ENCODE peak calls at places on chromosomes 11 and 22, in five cellular contexts. B, M, X, K and H are unnamed samples.

GRCh38 chr11:124167852-124168251 is 15.3 kb upstream of the OR10D3 start:
- DNase-seq in B (no peak), M (no peak), X (no peak), K (no peak), H (no peak)

GRCh38 chr11:87451400-87451799 is 413.7 kb downstream of the TMEM135 start:
- DNase-seq in B (no peak), M (no peak), X (peak), K (no peak), H (no peak)

GRCh38 chr11:2924381-2924780 is 4.8 kb downstream of the PHLDA2 start:
- DNase-seq in B (no peak), M (no peak), X (no peak), K (no peak), H (no peak)

GRCh38 chr22:37117092-37117491 is 7.6 kb upstream of the TMPRSS6 start:
- DNase-seq in B (no peak), M (no peak), X (no peak), K (no peak), H (no peak)

GRCh38 chr11:61598383-61598782 is 17.5 kb upstream of the SYT7 start:
- DNase-seq in B (no peak), M (no peak), X (no peak), K (no peak), H (no peak)

GRCh38 chr22:18063311-18063710 is 14.5 kb upstream of the PEX26 start:
- DNase-seq in B (no peak), M (no peak), X (no peak), K (no peak), H (no peak)

GRCh38 chr11:18358646-18359045 is 35.7 kb upstream of the LDHA start:
- DNase-seq in B (no peak), M (no peak), X (no peak), K (no peak), H (no peak)

GRCh38 chr22:21067075-21067900 is 21.5 kb downstream of the LRRC74B start:
- DNase-seq in B (no peak), M (no peak), X (no peak), K (no peak), H (no peak)

GRCh38 chr11:11586465-11586864 is 35.3 kb downstream of the GALNT18 start:
- DNase-seq in B (no peak), M (no peak), X (no peak), K (peak), H (no peak)

GRCh38 chr11:69383372-69383771 is 89.4 kb downstream of the MYEOV start:
- DNase-seq in B (no peak), M (peak), X (peak), K (no peak), H (no peak)

GRCh38 chr22:36541831-36542391 is 12.9 kb upstream of the EIF3D start:
- DNase-seq in B (peak), M (no peak), X (no peak), K (no peak), H (no peak)

GRCh38 chr11:69521461-69521860 is 40.0 kb downstream of the LINC01488 start:
- DNase-seq in B (no peak), M (no peak), X (no peak), K (no peak), H (no peak)

GRCh38 chr11:76229690-76230240 is 23.5 kb upstream of the WNT11 start:
- DNase-seq in B (no peak), M (no peak), X (no peak), K (no peak), H (no peak)

GRCh38 chr22:32721328-32722180 is 80.0 kb upstream of the TIMP3 start:
- DNase-seq in B (no peak), M (no peak), X (no peak), K (no peak), H (no peak)

GRCh38 chr11:69274531-69275016 is 19.4 kb upstream of the MYEOV start:
- DNase-seq in B (no peak), M (no peak), X (no peak), K (no peak), H (no peak)

GRCh38 chr22:40654522-40655167 is 18.1 kb upstream of the MRTFA start:
- DNase-seq in B (peak), M (peak), X (peak), K (peak), H (no peak)

GRCh38 chr11:63321723-63322122 is 47.9 kb upstream of the SLC22A9 start:
- DNase-seq in B (no peak), M (no peak), X (no peak), K (no peak), H (no peak)

GRCh38 chr22:24112188-24112587 is 69.1 kb upstream of the SUSD2 start:
- DNase-seq in B (no peak), M (no peak), X (no peak), K (no peak), H (no peak)

GRCh38 chr11:9600651-9601040 is 27.2 kb downstream of the WEE1 start:
- DNase-seq in B (no peak), M (no peak), X (no peak), K (no peak), H (no peak)

GRCh38 chr11:128745296-128746183 is 51.7 kb downstream of the FLI1 start:
- DNase-seq in B (no peak), M (no peak), X (peak), K (no peak), H (no peak)

GRCh38 chr22:33438273-33438672 is 380.1 kb upstream of the SYN3 start:
- DNase-seq in B (peak), M (no peak), X (no peak), K (no peak), H (peak)

DNA sequence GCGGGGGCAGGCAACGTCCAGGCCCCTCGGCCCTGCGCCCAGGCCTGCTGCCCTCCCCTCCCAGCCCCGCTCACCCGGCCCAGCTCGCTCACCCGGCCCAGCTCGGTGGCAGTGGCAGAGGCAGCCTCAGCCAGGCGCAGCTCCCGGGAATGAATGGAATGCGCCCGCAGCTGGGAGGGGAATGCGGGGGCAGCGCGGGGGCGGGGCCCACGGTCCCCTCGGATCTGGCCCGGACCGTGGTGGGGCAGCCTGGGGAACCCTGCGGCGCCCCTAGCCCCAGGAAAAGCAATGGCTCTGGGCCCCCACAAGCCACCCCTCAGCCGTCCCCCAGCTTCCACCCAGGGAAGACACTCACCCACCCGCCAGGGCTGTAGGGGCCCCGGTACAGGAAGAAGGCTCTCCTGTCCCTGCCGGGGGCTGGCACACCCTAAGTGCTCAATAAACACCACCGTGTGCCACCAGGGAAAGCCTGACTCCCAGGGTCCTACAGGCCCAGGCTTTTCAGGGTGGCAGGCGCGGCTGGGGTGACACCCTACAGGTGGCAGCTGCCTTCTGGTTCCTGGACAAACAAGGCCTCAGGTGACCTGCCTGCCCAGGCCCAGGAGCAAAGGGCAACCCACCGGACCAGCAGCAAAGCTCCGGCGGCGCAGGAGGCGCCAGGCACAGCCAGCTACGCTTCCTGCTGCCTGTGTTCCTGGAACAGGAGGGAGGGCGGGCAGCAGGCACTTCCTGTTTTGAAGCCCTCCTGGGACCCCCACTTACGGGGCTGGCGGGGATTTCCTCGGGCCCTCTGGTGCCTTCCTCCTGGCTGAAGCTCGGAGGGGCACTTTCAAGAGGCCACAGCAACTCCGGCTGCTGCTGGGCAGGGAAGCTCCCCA is 13.8 kb downstream of the PLXNB2 start:
- DNase-seq in B (no peak), M (peak), X (peak), K (peak), H (peak)
- TF ChIP-seq POLR2A in B (no peak), M (no peak), X (no peak), K (no peak), H (no peak)

GRCh38 chr11:120599816-120600420 is 88.4 kb downstream of the GRIK4 start:
- DNase-seq in B (no peak), M (peak), X (no peak), K (no peak), H (no peak)
- H3K4me3 ChIP-seq in B (no peak), M (no peak), X (no peak), K (no peak), H (no peak)

GRCh38 chr11:93608280-93608862 is 53.1 kb upstream of the CEP295 start:
- DNase-seq in B (no peak), M (no peak), X (no peak), K (no peak), H (no peak)

GRCh38 chr11:93613432-93613831 is 48.0 kb upstream of the CEP295 start:
- DNase-seq in B (no peak), M (no peak), X (no peak), K (no peak), H (no peak)

GRCh38 chr11:93611836-93612677 is 49.4 kb upstream of the CEP295 start:
- DNase-seq in B (no peak), M (no peak), X (no peak), K (no peak), H (no peak)

GRCh38 chr11:93614111-93614784 is 47.2 kb upstream of the CEP295 start:
- DNase-seq in B (peak), M (no peak), X (no peak), K (no peak), H (peak)
- TF ChIP-seq CTCF in B (peak), M (no peak), X (no peak), K (peak), H (peak)

GRCh38 chr11:1262172-1263006 is 39.5 kb downstream of the MUC5B start:
- DNase-seq in B (peak), M (peak), X (peak), K (peak), H (peak)
- TF ChIP-seq POLR2A in B (peak), M (peak), X (no peak), K (peak), H (peak)

DNA sequence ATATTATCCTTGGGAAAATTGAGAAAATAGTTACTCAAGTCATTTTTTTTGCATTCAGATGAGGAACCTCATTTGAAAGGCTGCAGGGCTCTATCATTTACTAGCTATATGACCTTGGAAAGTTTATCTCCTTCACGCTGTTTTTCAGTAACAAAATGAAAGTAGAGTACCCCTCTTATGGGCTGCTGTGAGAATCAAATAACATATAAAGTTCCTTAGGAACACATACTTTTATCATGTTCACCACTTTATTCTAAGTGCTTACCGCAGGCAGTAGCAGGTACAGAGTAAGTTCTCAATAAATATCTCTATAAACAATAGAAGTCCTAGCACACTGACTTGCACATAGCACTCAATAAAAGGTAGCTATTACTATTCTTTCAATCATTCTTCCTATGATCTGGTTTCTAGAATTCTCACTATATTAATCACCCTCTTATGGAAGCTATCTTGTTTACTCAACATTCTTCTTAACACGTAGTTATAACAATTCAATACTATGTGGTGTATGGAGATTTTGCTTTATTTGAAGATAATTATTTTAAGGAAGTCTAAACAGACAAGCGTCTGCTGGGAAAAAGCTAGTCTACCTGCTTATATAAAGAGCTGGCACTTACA is 1.9 kb downstream of the C11orf71 start:
- DNase-seq in B (no peak), M (no peak), X (no peak), K (no peak), H (no peak)
- H3K4me3 ChIP-seq in B (peak), M (no peak), X (no peak), K (no peak), H (peak)

GRCh38 chr22:50485221-50486131 is 1.2 kb upstream of the MIOX start:
- DNase-seq in B (no peak), M (no peak), X (no peak), K (no peak), H (no peak)
- TF ChIP-seq CTCF in B (no peak), M (no peak), X (no peak), K (no peak), H (no peak)

GRCh38 chr11:64842851-64843841 is 1.3 kb downstream of the CDC42BPG start:
- DNase-seq in B (peak), M (peak), X (no peak), K (no peak), H (no peak)

GRCh38 chr11:64845125-64845735 is 777 bp upstream of the CDC42BPG start:
- DNase-seq in B (no peak), M (peak), X (no peak), K (no peak), H (peak)

GRCh38 chr11:64842366-64842759 is 2.1 kb downstream of the CDC42BPG start:
- DNase-seq in B (no peak), M (no peak), X (no peak), K (no peak), H (no peak)

GRCh38 chr11:64843971-64844329 is 503 bp downstream of the CDC42BPG start:
- DNase-seq in B (no peak), M (no peak), X (no peak), K (no peak), H (no peak)

GRCh38 chr11:64844330-64845124 is at the start of gene CDC42BPG:
- DNase-seq in B (peak), M (peak), X (peak), K (peak), H (peak)
- TF ChIP-seq POLR2A in B (no peak), M (no peak), X (no peak), K (no peak), H (no peak)